ENCODE peak calls at places on chromosomes 2 and 18, in nine cellular contexts. J, R, S, H, Q, B, D, G and I are unnamed samples.

GRCh38 chr2:1636791-1637415 is 107.4 kb downstream of the PXDN start:
- DNase-seq in J (no peak), R (no peak), S (no peak), H (no peak), Q (no peak), B (no peak), D (no peak), G (no peak), I (no peak)

GRCh38 chr18:42287047-42287446 is 332.0 kb downstream of the PIK3C3 start:
- DNase-seq in J (no peak), R (no peak), S (peak; percentile 24), H (no peak), Q (no peak), B (no peak), D (no peak), G (no peak), I (no peak)

GRCh38 chr2:32825291-32825712 is 121.5 kb upstream of the LTBP1 start:
- DNase-seq in J (no peak), R (no peak), S (no peak), H (no peak), Q (peak; percentile 60), B (no peak), D (peak; percentile 12), G (peak; percentile 57), I (no peak)

GRCh38 chr2:26735096-26735495 is 29.0 kb upstream of the SLC35F6 start:
- DNase-seq in J (peak; percentile 74), R (no peak), S (no peak), H (no peak), Q (no peak), B (no peak), D (peak; percentile 55), G (peak; percentile 94), I (peak; percentile 85)

GRCh38 chr2:169845016-169845415 is 17.8 kb downstream of the UBR3 start:
- DNase-seq in J (no peak), R (no peak), S (no peak), H (no peak), Q (no peak), B (no peak), D (no peak), G (peak; percentile 31), I (no peak)

GRCh38 chr2:217277646-217278048 is 417.8 kb upstream of the TNP1 start:
- DNase-seq in J (peak; percentile 97), R (no peak), S (no peak), H (peak; percentile 66), Q (no peak), B (no peak), D (peak; percentile 96), G (peak; percentile 93), I (peak; percentile 91)

GRCh38 chr2:27683390-27684071 is 19.8 kb downstream of the SLC4A1AP start:
- DNase-seq in J (peak; percentile 75), R (peak; percentile 85), S (peak; percentile 94), H (peak; percentile 78), Q (peak; percentile 93), B (peak; percentile 17), D (peak; percentile 98), G (peak; percentile 88), I (peak; percentile 85)

GRCh38 chr2:218992703-218993344 is 398 bp downstream of the CRYBA2 start:
- DNase-seq in J (no peak), R (no peak), S (no peak), H (no peak), Q (peak; percentile 36), B (no peak), D (peak; percentile 30), G (no peak), I (no peak)

GRCh38 chr2:40346535-40347354 is 105.1 kb downstream of the SLC8A1 start:
- DNase-seq in J (no peak), R (no peak), S (no peak), H (no peak), Q (peak; percentile 34), B (no peak), D (no peak), G (peak; percentile 53), I (peak; percentile 89)

GRCh38 chr18:46672062-46672970 is 15.3 kb upstream of the LOXHD1 start:
- DNase-seq in J (no peak), R (no peak), S (no peak), H (no peak), Q (no peak), B (no peak), D (no peak), G (peak; percentile 68), I (peak; percentile 47)

GRCh38 chr2:13000644-13001375 is 284.1 kb downstream of the TRIB2 start:
- DNase-seq in J (no peak), R (no peak), S (no peak), H (no peak), Q (no peak), B (no peak), D (no peak), G (peak; percentile 67), I (no peak)